ENCODE peak calls at places on chromosomes 7 and 10, in five cellular contexts. One of them, this sample, is unnamed.

GRCh38 chr7:24882989-24883631 is 96.9 kb downstream of the OSBPL3 start:
- DNase-seq in SJSA1: no peak
- DNase-seq in effector memory CD4-positive, alpha-beta T cell: no peak
- DNase-seq in fibroblast of lung: peak
- DNase-seq in CD4-positive, alpha-beta memory T cell: no peak
- DNase-seq in this sample: peak

GRCh38 chr10:90652519-90652918 is 205.3 kb downstream of the HTR7 start:
- DNase-seq in SJSA1: no peak
- DNase-seq in effector memory CD4-positive, alpha-beta T cell: no peak
- DNase-seq in fibroblast of lung: peak
- DNase-seq in CD4-positive, alpha-beta memory T cell: no peak
- DNase-seq in this sample: no peak

GRCh38 chr10:60903096-60903495 is 40.9 kb downstream of the RHOBTB1 start:
- DNase-seq in SJSA1: no peak
- DNase-seq in effector memory CD4-positive, alpha-beta T cell: no peak
- DNase-seq in fibroblast of lung: no peak
- DNase-seq in CD4-positive, alpha-beta memory T cell: no peak
- DNase-seq in this sample: no peak

GRCh38 chr7:27745064-27745583 is 5.2 kb downstream of the TAX1BP1 start:
- DNase-seq in SJSA1: peak
- DNase-seq in effector memory CD4-positive, alpha-beta T cell: no peak
- DNase-seq in fibroblast of lung: peak
- DNase-seq in CD4-positive, alpha-beta memory T cell: no peak
- DNase-seq in this sample: peak

GRCh38 chr10:77346031-77346430 is 291.6 kb downstream of the KCNMA1 start:
- DNase-seq in SJSA1: no peak
- DNase-seq in effector memory CD4-positive, alpha-beta T cell: no peak
- DNase-seq in fibroblast of lung: no peak
- DNase-seq in CD4-positive, alpha-beta memory T cell: no peak
- DNase-seq in this sample: no peak

GRCh38 chr10:76902949-76903348 is 734.7 kb downstream of the KCNMA1 start:
- DNase-seq in SJSA1: peak
- DNase-seq in effector memory CD4-positive, alpha-beta T cell: no peak
- DNase-seq in fibroblast of lung: peak
- DNase-seq in CD4-positive, alpha-beta memory T cell: no peak
- DNase-seq in this sample: no peak

GRCh38 chr10:3811331-3811870 is 26.4 kb upstream of the KLF6 start:
- DNase-seq in SJSA1: peak
- DNase-seq in effector memory CD4-positive, alpha-beta T cell: peak
- DNase-seq in fibroblast of lung: peak
- DNase-seq in CD4-positive, alpha-beta memory T cell: peak
- DNase-seq in this sample: no peak

GRCh38 chr10:24034571-24034970 is 174.4 kb upstream of the KIAA1217 start:
- DNase-seq in SJSA1: no peak
- DNase-seq in effector memory CD4-positive, alpha-beta T cell: no peak
- DNase-seq in fibroblast of lung: no peak
- DNase-seq in CD4-positive, alpha-beta memory T cell: no peak
- DNase-seq in this sample: no peak

GRCh38 chr7:156907656-156908055 is 14.7 kb upstream of the LMBR1 start:
- DNase-seq in SJSA1: no peak
- DNase-seq in effector memory CD4-positive, alpha-beta T cell: no peak
- DNase-seq in fibroblast of lung: peak
- DNase-seq in CD4-positive, alpha-beta memory T cell: no peak
- DNase-seq in this sample: no peak

GRCh38 chr10:77162697-77163096 is 474.9 kb downstream of the KCNMA1 start:
- DNase-seq in SJSA1: no peak
- DNase-seq in effector memory CD4-positive, alpha-beta T cell: no peak
- DNase-seq in fibroblast of lung: peak
- DNase-seq in CD4-positive, alpha-beta memory T cell: no peak
- DNase-seq in this sample: no peak

GRCh38 chr10:88899886-88900285 is 19.8 kb downstream of the STAMBPL1 start:
- DNase-seq in SJSA1: no peak
- DNase-seq in effector memory CD4-positive, alpha-beta T cell: no peak
- DNase-seq in fibroblast of lung: no peak
- DNase-seq in CD4-positive, alpha-beta memory T cell: no peak
- DNase-seq in this sample: no peak

GRCh38 chr10:88903715-88904114 is 23.7 kb downstream of the STAMBPL1 start:
- DNase-seq in SJSA1: no peak
- DNase-seq in effector memory CD4-positive, alpha-beta T cell: no peak
- DNase-seq in fibroblast of lung: no peak
- DNase-seq in CD4-positive, alpha-beta memory T cell: no peak
- DNase-seq in this sample: no peak

GRCh38 chr10:88902328-88902789 is 22.3 kb downstream of the STAMBPL1 start:
- DNase-seq in SJSA1: no peak
- DNase-seq in effector memory CD4-positive, alpha-beta T cell: no peak
- DNase-seq in fibroblast of lung: no peak
- DNase-seq in CD4-positive, alpha-beta memory T cell: no peak
- DNase-seq in this sample: no peak

GRCh38 chr10:88901206-88901605 is 21.2 kb downstream of the STAMBPL1 start:
- DNase-seq in SJSA1: no peak
- DNase-seq in effector memory CD4-positive, alpha-beta T cell: no peak
- DNase-seq in fibroblast of lung: no peak
- DNase-seq in CD4-positive, alpha-beta memory T cell: no peak
- DNase-seq in this sample: no peak

DNA sequence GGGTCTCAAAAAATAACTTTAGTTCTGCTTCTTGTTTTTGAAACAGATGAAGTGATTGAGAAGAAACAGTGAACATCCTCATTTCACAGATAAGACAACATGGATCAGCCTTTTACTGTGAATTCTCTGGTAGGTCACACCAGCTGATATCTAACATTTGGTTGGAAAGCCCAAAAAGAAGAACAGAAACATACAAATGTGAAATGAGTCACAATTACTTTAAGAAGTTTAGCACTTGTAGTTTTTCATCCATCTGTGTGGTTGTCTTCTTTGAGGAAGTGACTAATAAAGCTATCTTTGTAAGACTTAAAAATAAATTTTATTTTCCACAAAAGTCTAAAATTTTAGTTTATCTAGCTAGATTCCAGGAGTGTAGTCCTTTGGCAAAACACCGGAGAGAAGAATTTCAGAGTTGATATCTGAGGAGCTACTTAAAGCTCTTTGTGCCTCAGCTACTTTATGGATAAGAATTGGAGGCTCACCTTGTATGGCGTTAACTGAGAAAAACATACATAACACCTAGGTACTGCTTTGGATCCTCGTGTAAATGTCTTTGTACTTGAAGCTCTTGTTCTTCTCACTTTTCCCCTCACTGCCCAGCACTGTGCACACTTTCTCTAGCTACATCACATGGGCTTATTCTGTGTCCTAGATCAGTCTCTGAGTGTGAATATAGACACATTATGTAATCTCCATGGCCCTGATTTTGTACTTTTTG is 21.7 kb downstream of the STAMBPL1 start:
- DNase-seq in SJSA1: no peak
- DNase-seq in effector memory CD4-positive, alpha-beta T cell: no peak
- DNase-seq in fibroblast of lung: no peak
- DNase-seq in CD4-positive, alpha-beta memory T cell: no peak
- DNase-seq in this sample: no peak
- H3K27ac ChIP-seq in SJSA1: no peak
- H3K27ac ChIP-seq in effector memory CD4-positive, alpha-beta T cell: no peak
- H3K27ac ChIP-seq in fibroblast of lung: no peak
- H3K27ac ChIP-seq in CD4-positive, alpha-beta memory T cell: no peak
- H3K27ac ChIP-seq in this sample: peak

DNA sequence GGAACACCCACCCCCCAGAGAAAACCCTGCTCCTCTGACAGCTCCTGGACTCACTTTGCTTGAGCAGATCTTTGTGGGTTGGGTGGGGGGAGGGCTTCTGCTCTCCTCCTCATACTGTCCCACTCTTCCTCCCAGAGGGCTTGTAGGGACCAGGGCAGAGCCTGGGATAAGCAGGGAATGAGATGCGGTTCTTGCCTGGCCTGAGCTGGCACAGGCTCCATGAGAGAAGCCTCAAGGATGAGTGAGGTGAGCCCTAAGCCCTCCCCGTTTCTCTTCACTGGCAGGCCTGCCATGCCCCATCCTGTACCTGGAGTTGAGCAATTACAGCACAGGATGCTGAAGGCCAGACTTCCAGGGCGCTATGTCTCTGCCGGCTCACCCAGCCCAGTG is 134.7 kb downstream of the ADAM12 start:
- DNase-seq in SJSA1: no peak
- DNase-seq in effector memory CD4-positive, alpha-beta T cell: no peak
- DNase-seq in fibroblast of lung: no peak
- DNase-seq in CD4-positive, alpha-beta memory T cell: no peak
- DNase-seq in this sample: no peak
- H3K27ac ChIP-seq in SJSA1: no peak
- H3K27ac ChIP-seq in effector memory CD4-positive, alpha-beta T cell: no peak
- H3K27ac ChIP-seq in fibroblast of lung: peak
- H3K27ac ChIP-seq in CD4-positive, alpha-beta memory T cell: no peak
- H3K27ac ChIP-seq in this sample: no peak

GRCh38 chr7:84372155-84372621 is 177.6 kb upstream of the SEMA3A start:
- DNase-seq in SJSA1: peak
- DNase-seq in effector memory CD4-positive, alpha-beta T cell: no peak
- DNase-seq in fibroblast of lung: peak
- DNase-seq in CD4-positive, alpha-beta memory T cell: no peak
- DNase-seq in this sample: no peak
- H3K27ac ChIP-seq in SJSA1: peak
- H3K27ac ChIP-seq in effector memory CD4-positive, alpha-beta T cell: no peak
- H3K27ac ChIP-seq in fibroblast of lung: peak
- H3K27ac ChIP-seq in CD4-positive, alpha-beta memory T cell: no peak
- H3K27ac ChIP-seq in this sample: no peak

GRCh38 chr7:142334236-142334635 is 76.4 kb upstream of the PRSS58 start:
- DNase-seq in SJSA1: no peak
- DNase-seq in effector memory CD4-positive, alpha-beta T cell: no peak
- DNase-seq in fibroblast of lung: no peak
- DNase-seq in CD4-positive, alpha-beta memory T cell: no peak
- DNase-seq in this sample: no peak
- H3K27ac ChIP-seq in SJSA1: no peak
- H3K27ac ChIP-seq in effector memory CD4-positive, alpha-beta T cell: no peak
- H3K27ac ChIP-seq in fibroblast of lung: no peak
- H3K27ac ChIP-seq in CD4-positive, alpha-beta memory T cell: no peak
- H3K27ac ChIP-seq in this sample: peak

DNA sequence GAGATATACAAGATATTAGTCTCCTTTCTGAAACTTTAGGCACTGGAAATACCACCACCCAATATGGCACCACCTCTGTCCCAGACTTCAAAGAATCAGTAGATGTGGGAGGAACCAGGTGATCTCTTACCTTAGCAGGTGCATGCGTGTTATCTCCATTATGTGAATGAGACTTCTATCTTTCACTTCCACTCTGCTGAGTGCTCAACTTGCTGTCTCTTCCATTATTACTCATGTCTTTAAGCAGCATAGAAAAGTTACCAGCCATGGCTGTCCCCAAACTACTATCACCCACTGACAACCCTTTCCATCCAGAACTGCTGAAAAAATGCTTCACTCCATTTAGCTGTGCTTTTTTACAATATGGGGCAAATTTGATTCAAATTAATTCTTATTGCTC is 101.5 kb upstream of the PRSS1 start:
- DNase-seq in SJSA1: no peak
- DNase-seq in effector memory CD4-positive, alpha-beta T cell: no peak
- DNase-seq in fibroblast of lung: no peak
- DNase-seq in CD4-positive, alpha-beta memory T cell: no peak
- DNase-seq in this sample: no peak
- H3K27ac ChIP-seq in SJSA1: no peak
- H3K27ac ChIP-seq in effector memory CD4-positive, alpha-beta T cell: no peak
- H3K27ac ChIP-seq in fibroblast of lung: no peak
- H3K27ac ChIP-seq in CD4-positive, alpha-beta memory T cell: no peak
- H3K27ac ChIP-seq in this sample: no peak

GRCh38 chr10:35642023-35642792 is at the start of gene FZD8:
- DNase-seq in SJSA1: peak
- DNase-seq in effector memory CD4-positive, alpha-beta T cell: peak
- DNase-seq in fibroblast of lung: peak
- DNase-seq in CD4-positive, alpha-beta memory T cell: peak
- DNase-seq in this sample: peak
- H3K27ac ChIP-seq in SJSA1: peak
- H3K27ac ChIP-seq in effector memory CD4-positive, alpha-beta T cell: no peak
- H3K27ac ChIP-seq in fibroblast of lung: no peak
- H3K27ac ChIP-seq in CD4-positive, alpha-beta memory T cell: no peak
- H3K27ac ChIP-seq in this sample: peak

GRCh38 chr10:17385066-17385465 is 69.3 kb downstream of the ST8SIA6 start:
- DNase-seq in SJSA1: no peak
- DNase-seq in effector memory CD4-positive, alpha-beta T cell: no peak
- DNase-seq in fibroblast of lung: no peak
- DNase-seq in CD4-positive, alpha-beta memory T cell: no peak
- DNase-seq in this sample: no peak
- H3K27ac ChIP-seq in SJSA1: no peak
- H3K27ac ChIP-seq in effector memory CD4-positive, alpha-beta T cell: no peak
- H3K27ac ChIP-seq in fibroblast of lung: no peak
- H3K27ac ChIP-seq in CD4-positive, alpha-beta memory T cell: no peak
- H3K27ac ChIP-seq in this sample: no peak

GRCh38 chr7:36391436-36392198 is 2.0 kb downstream of the ANLN start:
- DNase-seq in SJSA1: no peak
- DNase-seq in effector memory CD4-positive, alpha-beta T cell: no peak
- DNase-seq in fibroblast of lung: peak
- DNase-seq in CD4-positive, alpha-beta memory T cell: no peak
- DNase-seq in this sample: no peak
- H3K27ac ChIP-seq in SJSA1: peak
- H3K27ac ChIP-seq in effector memory CD4-positive, alpha-beta T cell: no peak
- H3K27ac ChIP-seq in fibroblast of lung: peak
- H3K27ac ChIP-seq in CD4-positive, alpha-beta memory T cell: no peak
- H3K27ac ChIP-seq in this sample: no peak

DNA sequence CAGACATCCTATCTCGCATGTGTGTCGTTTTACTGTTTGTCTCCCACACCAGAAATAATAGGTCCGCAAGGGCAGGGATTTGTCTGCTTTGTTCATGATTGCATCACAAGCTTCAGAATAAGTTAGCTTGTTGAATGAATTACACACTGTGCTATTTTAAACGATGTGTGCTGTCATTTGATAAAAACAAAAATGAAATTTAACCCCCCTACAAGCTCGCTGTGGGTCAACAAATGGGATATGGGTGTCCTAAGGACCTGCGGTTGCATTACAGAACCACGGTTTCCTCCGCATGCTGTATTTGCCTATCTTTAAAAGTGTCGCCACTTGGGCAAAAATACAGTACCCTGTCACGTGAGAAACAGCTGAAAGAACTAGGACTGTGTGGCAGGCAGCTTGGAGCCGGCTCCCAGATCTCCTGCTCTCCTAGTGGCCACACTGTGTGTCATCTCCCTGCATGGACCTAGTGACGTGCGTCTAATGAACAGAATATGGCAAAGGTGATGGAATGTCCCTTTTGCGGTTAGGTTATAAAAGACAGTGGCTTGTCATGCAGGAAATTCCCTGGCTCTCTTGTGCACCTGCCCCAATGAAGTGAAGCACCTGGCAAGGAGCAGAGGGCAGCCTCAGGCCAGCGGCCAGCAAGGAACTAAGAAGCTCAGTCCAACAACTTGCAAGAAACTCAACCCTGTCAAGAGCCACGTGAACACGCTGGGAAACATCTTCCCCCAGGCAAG is 32.9 kb upstream of the CRYGN start:
- DNase-seq in SJSA1: no peak
- DNase-seq in effector memory CD4-positive, alpha-beta T cell: no peak
- DNase-seq in fibroblast of lung: peak
- DNase-seq in CD4-positive, alpha-beta memory T cell: no peak
- DNase-seq in this sample: no peak
- H3K27ac ChIP-seq in SJSA1: no peak
- H3K27ac ChIP-seq in effector memory CD4-positive, alpha-beta T cell: no peak
- H3K27ac ChIP-seq in fibroblast of lung: no peak
- H3K27ac ChIP-seq in CD4-positive, alpha-beta memory T cell: no peak
- H3K27ac ChIP-seq in this sample: no peak

GRCh38 chr10:94344522-94345122 is 18.1 kb downstream of the NOC3L start:
- DNase-seq in SJSA1: no peak
- DNase-seq in effector memory CD4-positive, alpha-beta T cell: no peak
- DNase-seq in fibroblast of lung: no peak
- DNase-seq in CD4-positive, alpha-beta memory T cell: no peak
- DNase-seq in this sample: no peak
- H3K27ac ChIP-seq in SJSA1: no peak
- H3K27ac ChIP-seq in effector memory CD4-positive, alpha-beta T cell: no peak
- H3K27ac ChIP-seq in fibroblast of lung: no peak
- H3K27ac ChIP-seq in CD4-positive, alpha-beta memory T cell: no peak
- H3K27ac ChIP-seq in this sample: no peak